ENCODE peak calls at places on chromosomes 2 and 18, in four cellular contexts. L is activated CD4-positive, alpha-beta T cell treated with anti-CD3 and anti-CD28 coated beads, Interleukin-2, amount 50 U/mL, for 1 hour; X is neuronal stem cell; K is DMS79. H is an unnamed sample.

GRCh38 chr2:120525056-120526046 is 179.4 kb downstream of the INHBB start:
- DNase-seq in L (no peak), X (no peak), K (no peak), H (no peak)

GRCh38 chr2:181104512-181105121 is 124.2 kb downstream of the UBE2E3 start:
- DNase-seq in L (no peak), X (peak), K (peak), H (peak)

GRCh38 chr2:58195668-58196067 is 45.5 kb downstream of the FANCL start:
- DNase-seq in L (no peak), X (no peak), K (no peak), H (no peak)

GRCh38 chr2:7994397-7994951 is 687.4 kb upstream of the ID2 start:
- DNase-seq in L (no peak), X (no peak), K (peak), H (no peak)

GRCh38 chr2:121480826-121481225 is 49.9 kb upstream of the RNU4ATAC start:
- DNase-seq in L (no peak), X (no peak), K (peak), H (no peak)

GRCh38 chr2:223465793-223466192 is 136.4 kb downstream of the SCG2 start:
- DNase-seq in L (no peak), X (no peak), K (no peak), H (no peak)

GRCh38 chr18:9575558-9575957 is 38.8 kb downstream of the PPP4R1 start:
- DNase-seq in L (no peak), X (peak), K (no peak), H (peak)

GRCh38 chr18:13639196-13639595 is 87.2 kb downstream of the FAM210A start:
- DNase-seq in L (no peak), X (no peak), K (no peak), H (no peak)

GRCh38 chr2:214484239-214484638 is 73.4 kb downstream of the VWC2L start:
- DNase-seq in L (no peak), X (no peak), K (no peak), H (no peak)